ENCODE peak calls at places on chromosomes 11 and 22, in seven cellular contexts. Y is GM12878, T is heart left ventricle, J is IMR-90, V is tibial nerve, I is body of pancreas, P is breast epithelium. S is an unnamed sample.

GRCh38 chr11:13316528-13316961 is 39.0 kb downstream of the BMAL1 start:
- DNase-seq in V (no peak), P (no peak), Y (no peak), J (peak; percentile 55), T (no peak), I (peak; percentile 35), S (no peak)

GRCh38 chr22:43897751-43898261 is 6.0 kb upstream of the PNPLA5 start:
- DNase-seq in J (peak; percentile 87), Y (no peak), P (no peak), I (no peak), V (no peak), T (no peak), S (no peak)

GRCh38 chr11:12070446-12071267 is 39.7 kb upstream of the MICAL2 start:
- DNase-seq in J (no peak), I (no peak), Y (no peak), T (no peak), V (no peak), P (no peak), S (no peak)

GRCh38 chr22:47631571-47632102 is 869.2 kb downstream of the TBC1D22A start:
- DNase-seq in J (no peak), P (peak; percentile 13), T (no peak), V (no peak), Y (no peak), I (no peak), S (no peak)

GRCh38 chr22:22348127-22348814 is 103.7 kb downstream of the VPREB1 start:
- DNase-seq in Y (no peak), V (no peak), I (no peak), T (no peak), P (no peak), J (no peak), S (no peak)

GRCh38 chr22:44668190-44668885 is 33.7 kb upstream of the PRR5 start:
- DNase-seq in P (no peak), Y (no peak), V (no peak), T (no peak), I (no peak), J (no peak), S (no peak)

GRCh38 chr11:1263036-1263435 is 40.2 kb downstream of the MUC5B start:
- DNase-seq in V (no peak), P (no peak), Y (no peak), I (no peak), J (no peak), T (peak; percentile 57), S (no peak)

GRCh38 chr11:84722583-84723108 is 904.5 kb downstream of the DLG2 start:
- DNase-seq in I (no peak), Y (no peak), P (no peak), J (no peak), T (no peak), V (no peak), S (no peak)

GRCh38 chr22:50278956-50279619 is 8.9 kb upstream of the MAPK11 start:
- DNase-seq in T (no peak), Y (no peak), P (no peak), V (no peak), J (no peak), I (no peak), S (no peak)

GRCh38 chr22:50269573-50270301 is 443 bp downstream of the MAPK11 start:
- DNase-seq in P (no peak), I (no peak), V (no peak), T (no peak), J (peak; percentile 31), Y (no peak), S (peak; percentile 47)

GRCh38 chr11:105100976-105101630 is 38.5 kb downstream of the CARD18 start:
- DNase-seq in I (no peak), J (no peak), T (no peak), Y (no peak), V (no peak), P (no peak), S (no peak)

DNA sequence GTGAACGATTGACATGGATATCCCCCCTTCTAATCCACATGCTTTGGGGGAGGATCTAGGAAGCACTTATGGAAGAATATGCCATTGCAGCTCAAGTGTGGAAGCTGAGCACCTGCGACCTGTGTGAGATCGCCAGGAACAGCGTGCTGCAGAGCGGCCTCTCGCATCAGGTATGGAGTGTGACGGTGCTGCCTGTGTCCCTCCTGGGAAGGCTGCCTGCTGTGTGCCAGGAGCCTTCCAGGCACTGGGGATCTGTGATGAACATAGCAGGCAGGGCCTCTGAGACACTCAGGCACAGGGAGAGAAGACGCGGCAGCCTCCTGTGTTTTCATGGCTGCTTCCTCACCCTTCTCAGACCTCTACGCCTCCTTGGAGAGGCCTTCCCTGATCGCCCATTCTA is 36.5 kb downstream of the RNF141 start:
- DNase-seq in T (no peak), J (no peak), I (no peak), V (no peak), P (no peak), Y (no peak), S (no peak)
- H3K27ac ChIP-seq in T (no peak overlapping the region), J (no peak overlapping the region), I (no peak overlapping the region), V (no peak overlapping the region), P (no peak overlapping the region), Y (no peak overlapping the region), S (no peak overlapping the region)

DNA sequence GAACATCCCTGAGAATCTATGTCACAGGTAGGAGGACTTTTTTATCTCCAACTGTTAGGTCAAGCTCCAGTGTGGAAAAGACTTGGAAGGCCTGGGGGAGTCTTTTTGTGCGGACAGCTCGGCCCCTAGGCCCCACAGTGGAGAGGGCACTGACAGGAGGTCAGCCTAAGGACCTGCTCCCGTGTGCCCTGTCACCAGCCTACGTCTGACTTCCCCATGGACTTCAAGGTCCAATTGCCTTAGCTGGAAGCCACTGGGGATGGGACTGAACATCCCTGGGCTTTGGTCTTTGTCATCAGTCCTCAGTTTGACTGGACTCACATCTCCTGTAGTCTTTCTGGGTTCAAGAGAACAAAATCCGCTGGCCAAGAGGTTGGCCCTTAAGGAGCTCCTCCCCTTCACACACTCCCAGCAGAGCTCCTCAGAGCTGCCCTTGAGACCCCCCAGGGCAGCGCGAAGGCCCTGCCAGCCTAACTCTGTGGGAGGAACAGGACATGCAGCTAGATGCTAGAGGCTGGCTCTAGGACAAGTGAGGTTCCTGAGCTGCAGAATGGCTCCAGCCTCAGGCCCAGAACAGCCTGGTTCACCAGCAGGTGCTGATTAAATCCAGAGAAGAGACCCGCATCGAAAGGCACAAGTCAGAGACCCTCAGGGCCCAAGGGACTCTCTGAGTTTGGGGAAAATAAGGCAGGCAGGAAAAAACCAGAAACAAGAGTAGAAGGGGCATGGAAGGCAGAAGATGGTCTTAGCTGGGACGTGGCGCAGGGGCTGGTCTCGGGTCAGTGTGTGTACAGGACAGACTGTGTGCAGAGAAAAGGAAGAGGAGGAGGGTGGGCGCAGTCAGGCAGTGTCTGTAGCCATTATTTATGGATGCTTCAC is 31.6 kb downstream of the PPP2R1B start:
- DNase-seq in I (no peak), P (no peak), Y (no peak), T (no peak), V (no peak), J (no peak), S (no peak)
- TF ChIP-seq POLR2A in I (no peak), P (peak; percentile 44), Y (no peak), T (no peak), V (no peak), J (no peak), S (no peak)

GRCh38 chr11:75263944-75264349 is 23.4 kb downstream of the TPBGL start:
- DNase-seq in Y (no peak), J (peak; percentile 12), V (no peak), T (no peak), I (no peak), P (no peak), S (no peak)

GRCh38 chr11:75261902-75262361 is 21.4 kb downstream of the TPBGL start:
- DNase-seq in P (no peak), Y (no peak), T (no peak), V (no peak), I (no peak), J (no peak), S (no peak)

GRCh38 chr11:75264356-75264755 is 23.8 kb downstream of the TPBGL start:
- DNase-seq in P (no peak), Y (no peak), T (no peak), I (no peak), V (no peak), J (no peak), S (no peak)

GRCh38 chr11:75262436-75262835 is 21.9 kb downstream of the TPBGL start:
- DNase-seq in T (no peak), J (no peak), P (no peak), I (no peak), V (no peak), Y (no peak), S (no peak)

DNA sequence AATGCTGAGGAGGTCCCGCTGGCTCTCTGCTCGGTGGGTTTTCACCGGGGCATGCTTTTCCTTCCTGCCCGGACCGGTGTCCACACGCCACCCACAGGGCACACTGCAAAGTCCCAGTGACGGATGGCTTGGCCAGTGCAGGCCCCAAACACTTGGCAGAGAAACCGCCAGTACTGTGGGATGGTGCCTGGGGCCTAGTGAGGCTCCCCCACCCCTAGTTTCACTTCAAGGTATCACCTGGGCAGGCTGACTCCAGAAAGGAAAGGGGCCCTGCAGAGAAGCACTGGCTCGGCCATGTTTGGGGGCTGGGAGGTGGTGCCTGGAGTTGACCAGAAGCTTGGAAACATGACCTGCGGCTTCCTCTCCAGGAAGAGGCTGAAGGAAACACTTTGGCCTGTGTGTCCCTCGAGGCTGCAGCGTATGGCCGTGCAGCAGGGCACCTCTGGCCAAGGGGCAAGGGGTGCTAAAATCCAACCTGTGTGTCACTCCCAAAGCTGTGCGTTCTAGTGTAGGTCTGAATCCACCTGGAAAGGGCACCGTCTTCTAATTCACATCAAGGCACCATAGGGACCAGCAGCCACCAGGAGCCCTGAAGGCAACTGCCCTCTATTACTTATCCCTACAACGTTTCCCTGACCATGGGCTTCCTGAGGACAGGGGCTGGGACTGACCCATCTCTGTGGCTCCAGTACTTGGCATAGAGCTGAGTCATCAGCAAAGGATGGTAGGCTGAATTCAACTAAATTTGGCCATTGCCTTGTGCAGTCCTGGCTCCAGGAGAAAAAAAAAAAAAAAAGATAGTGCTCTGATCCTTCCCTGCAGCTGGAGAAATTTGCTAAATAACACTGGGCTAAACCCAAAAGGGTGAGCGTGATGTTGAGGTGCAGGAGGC is 22.6 kb downstream of the TPBGL start:
- DNase-seq in T (no peak), I (no peak), V (no peak), P (no peak), J (no peak), Y (no peak), S (no peak)
- H3K27ac ChIP-seq in T (no peak overlapping the region), I (no peak overlapping the region), V (no peak overlapping the region), P (no peak overlapping the region), J (no peak overlapping the region), Y (no peak overlapping the region), S (no peak overlapping the region)

DNA sequence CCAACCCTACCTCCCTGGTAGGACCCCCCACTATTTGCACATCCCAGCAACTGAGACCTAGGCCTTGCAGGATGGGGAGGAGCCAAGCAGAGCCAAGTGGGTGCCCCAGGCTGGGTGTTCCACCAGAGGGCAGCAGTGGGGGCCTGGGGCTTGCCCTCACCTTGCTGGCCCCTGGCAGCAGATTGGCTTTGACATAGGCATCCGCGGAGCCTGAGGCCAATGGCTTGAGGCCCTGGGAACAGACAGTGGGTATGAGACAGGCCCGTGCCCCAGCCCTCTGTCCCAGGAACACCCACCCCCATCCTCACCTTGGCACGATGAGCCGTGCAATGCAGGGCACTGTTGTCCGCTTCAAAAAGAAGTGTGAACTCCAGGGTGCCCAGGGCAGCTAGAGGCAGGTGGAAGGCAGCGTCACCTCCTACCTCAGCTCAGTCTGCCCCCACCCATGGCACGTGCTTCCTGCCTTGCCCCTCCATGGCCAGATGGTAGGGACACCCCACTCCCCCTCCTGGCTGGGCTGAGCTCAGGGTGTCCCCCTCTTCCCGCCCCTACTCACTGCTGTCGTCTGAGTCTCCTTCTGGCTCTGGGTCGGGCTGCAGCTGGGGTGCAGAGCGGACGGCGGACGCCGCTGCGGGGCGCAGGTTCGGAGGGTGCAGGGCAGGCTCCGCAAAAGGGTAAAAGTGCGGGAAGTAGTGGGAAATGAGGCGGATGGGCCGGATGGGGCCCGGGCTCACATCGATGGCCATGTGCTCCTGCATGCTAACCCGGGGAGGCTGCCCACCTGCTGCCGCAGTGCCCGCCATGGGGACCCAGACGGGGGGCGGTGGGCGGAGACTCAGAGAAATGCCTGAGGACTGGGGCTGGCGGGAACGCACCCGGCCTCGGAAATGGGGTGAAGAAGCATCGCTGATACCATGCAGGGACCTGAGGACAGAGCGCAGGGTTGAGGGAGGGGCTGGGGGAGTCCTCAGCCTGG is 9.0 kb downstream of the NDUFV1 start:
- DNase-seq in Y (no peak), J (no peak), V (no peak), T (peak; percentile 69), P (no peak), I (peak; percentile 64), S (no peak)
- TF ChIP-seq POLR2A in Y (peak; percentile 35), J (no peak), V (no peak), T (no peak), P (no peak), I (no peak), S (no peak)